ENCODE peak calls at places on chromosomes 2 and 18, in nine cellular contexts. One of them, this sample, is unnamed.

GRCh38 chr2:62321370-62321769 is 125.5 kb downstream of the B3GNT2 start:
- DNase-seq in ovary: no peak
- DNase-seq in upper lobe of right lung: no peak
- DNase-seq in progenitor cell of endocrine pancreas: no peak
- DNase-seq in transverse colon: no peak
- DNase-seq in OCI-LY7: no peak
- DNase-seq in uterus: no peak
- DNase-seq in stomach: no peak
- DNase-seq in fibroblast of lung: no peak
- DNase-seq in this sample: no peak

GRCh38 chr2:126658910-126659613 is 3.1 kb downstream of the GYPC start:
- DNase-seq in uterus: peak; percentile 64
- DNase-seq in stomach: peak; percentile 54
- DNase-seq in upper lobe of right lung: peak; percentile 77
- DNase-seq in OCI-LY7: peak; percentile 78
- DNase-seq in progenitor cell of endocrine pancreas: no peak
- DNase-seq in ovary: peak; percentile 64
- DNase-seq in fibroblast of lung: peak; percentile 90
- DNase-seq in transverse colon: peak; percentile 68
- DNase-seq in this sample: peak; percentile 63

GRCh38 chr2:240590681-240591111 is 4.2 kb downstream of the CAPN10 start:
- DNase-seq in progenitor cell of endocrine pancreas: no peak
- DNase-seq in uterus: no peak
- DNase-seq in ovary: peak; percentile 18
- DNase-seq in fibroblast of lung: no peak
- DNase-seq in stomach: no peak
- DNase-seq in upper lobe of right lung: peak; percentile 43
- DNase-seq in transverse colon: no peak
- DNase-seq in OCI-LY7: no peak
- DNase-seq in this sample: no peak

GRCh38 chr2:20465716-20466391 is 19.0 kb downstream of the RHOB start:
- DNase-seq in OCI-LY7: no peak
- DNase-seq in upper lobe of right lung: peak; percentile 25
- DNase-seq in uterus: no peak
- DNase-seq in stomach: peak; percentile 76
- DNase-seq in progenitor cell of endocrine pancreas: no peak
- DNase-seq in transverse colon: no peak
- DNase-seq in fibroblast of lung: no peak
- DNase-seq in ovary: peak; percentile 9
- DNase-seq in this sample: no peak

GRCh38 chr2:206936456-206937222 is 2.7 kb upstream of the CPO start:
- DNase-seq in upper lobe of right lung: no peak
- DNase-seq in uterus: no peak
- DNase-seq in transverse colon: no peak
- DNase-seq in ovary: no peak
- DNase-seq in fibroblast of lung: peak; percentile 15
- DNase-seq in stomach: no peak
- DNase-seq in OCI-LY7: no peak
- DNase-seq in progenitor cell of endocrine pancreas: no peak
- DNase-seq in this sample: no peak

GRCh38 chr18:58025205-58025604 is 18.8 kb upstream of the NEDD4L start:
- DNase-seq in upper lobe of right lung: no peak
- DNase-seq in fibroblast of lung: no peak
- DNase-seq in uterus: no peak
- DNase-seq in transverse colon: no peak
- DNase-seq in progenitor cell of endocrine pancreas: no peak
- DNase-seq in OCI-LY7: no peak
- DNase-seq in ovary: no peak
- DNase-seq in stomach: no peak
- DNase-seq in this sample: no peak

GRCh38 chr18:1976484-1976883 is 594.8 kb downstream of the METTL4 start:
- DNase-seq in transverse colon: no peak
- DNase-seq in ovary: no peak
- DNase-seq in progenitor cell of endocrine pancreas: no peak
- DNase-seq in fibroblast of lung: no peak
- DNase-seq in OCI-LY7: no peak
- DNase-seq in uterus: no peak
- DNase-seq in stomach: no peak
- DNase-seq in upper lobe of right lung: no peak
- DNase-seq in this sample: no peak

GRCh38 chr2:136653836-136654235 is 111.5 kb upstream of the THSD7B start:
- DNase-seq in transverse colon: no peak
- DNase-seq in uterus: no peak
- DNase-seq in fibroblast of lung: no peak
- DNase-seq in progenitor cell of endocrine pancreas: no peak
- DNase-seq in ovary: no peak
- DNase-seq in stomach: no peak
- DNase-seq in OCI-LY7: no peak
- DNase-seq in upper lobe of right lung: no peak
- DNase-seq in this sample: no peak

GRCh38 chr2:20156051-20156730 is 68.7 kb downstream of the SDC1 start:
- DNase-seq in OCI-LY7: no peak
- DNase-seq in fibroblast of lung: no peak
- DNase-seq in transverse colon: no peak
- DNase-seq in progenitor cell of endocrine pancreas: no peak
- DNase-seq in uterus: no peak
- DNase-seq in stomach: no peak
- DNase-seq in upper lobe of right lung: no peak
- DNase-seq in ovary: no peak
- DNase-seq in this sample: no peak

GRCh38 chr2:160932960-160933359 is 227.3 kb upstream of the TANK start:
- DNase-seq in ovary: no peak
- DNase-seq in uterus: no peak
- DNase-seq in stomach: no peak
- DNase-seq in OCI-LY7: no peak
- DNase-seq in transverse colon: no peak
- DNase-seq in progenitor cell of endocrine pancreas: no peak
- DNase-seq in fibroblast of lung: peak; percentile 74
- DNase-seq in upper lobe of right lung: no peak
- DNase-seq in this sample: no peak

GRCh38 chr18:68662779-68663178 is 52.1 kb downstream of the TMX3 start:
- DNase-seq in ovary: no peak
- DNase-seq in OCI-LY7: no peak
- DNase-seq in fibroblast of lung: peak; percentile 21
- DNase-seq in transverse colon: no peak
- DNase-seq in uterus: no peak
- DNase-seq in upper lobe of right lung: no peak
- DNase-seq in stomach: no peak
- DNase-seq in progenitor cell of endocrine pancreas: no peak
- DNase-seq in this sample: no peak

DNA sequence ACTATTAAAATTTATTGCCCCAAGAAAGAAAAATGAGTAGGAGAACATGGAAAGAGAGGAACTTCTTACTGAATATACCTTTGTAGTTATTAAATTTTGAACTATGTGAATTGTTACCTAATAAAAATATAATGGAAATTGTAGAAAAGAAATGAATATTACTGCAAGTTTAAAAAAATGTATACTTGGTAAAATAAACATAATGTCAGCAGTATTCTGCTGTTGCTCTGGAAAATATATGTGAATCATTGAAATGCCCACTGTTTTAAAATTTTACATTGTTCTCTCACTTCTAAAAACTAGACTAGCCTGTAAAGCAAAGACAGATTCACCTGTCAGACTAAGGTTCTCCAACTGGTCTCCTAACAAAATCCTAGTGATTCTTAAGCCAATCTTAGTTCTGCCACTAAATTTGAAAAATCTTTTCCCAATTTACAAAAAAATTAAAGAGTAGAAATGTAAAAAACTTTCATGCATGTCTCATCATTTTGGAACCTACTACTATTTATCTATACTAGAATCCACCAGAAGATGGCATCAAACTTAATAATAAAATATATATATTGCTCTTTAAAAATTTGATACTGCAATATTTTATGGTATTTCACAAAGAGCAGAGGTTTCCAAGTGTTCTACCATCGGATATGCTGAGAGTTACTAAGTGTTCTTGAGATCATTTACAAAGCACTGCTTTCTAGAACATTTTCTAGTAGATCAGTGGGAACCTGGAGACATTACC is 22.3 kb upstream of the TMEM237 start:
- DNase-seq in fibroblast of lung: peak; percentile 45
- DNase-seq in transverse colon: no peak
- DNase-seq in ovary: no peak
- DNase-seq in progenitor cell of endocrine pancreas: no peak
- DNase-seq in upper lobe of right lung: no peak
- DNase-seq in uterus: no peak
- DNase-seq in OCI-LY7: no peak
- DNase-seq in stomach: no peak
- DNase-seq in this sample: no peak
- TF ChIP-seq CTCF in fibroblast of lung: no peak
- TF ChIP-seq CTCF in transverse colon: no peak
- TF ChIP-seq CTCF in ovary: no peak
- TF ChIP-seq CTCF in progenitor cell of endocrine pancreas: no peak
- TF ChIP-seq CTCF in upper lobe of right lung: peak; percentile 38
- TF ChIP-seq CTCF in uterus: no peak
- TF ChIP-seq CTCF in OCI-LY7: peak; percentile 59
- TF ChIP-seq CTCF in stomach: no peak
- TF ChIP-seq CTCF in this sample: no peak

GRCh38 chr2:54206596-54206995 is 49.4 kb downstream of the TSPYL6 start:
- DNase-seq in progenitor cell of endocrine pancreas: no peak
- DNase-seq in stomach: no peak
- DNase-seq in OCI-LY7: peak; percentile 49
- DNase-seq in uterus: no peak
- DNase-seq in transverse colon: no peak
- DNase-seq in upper lobe of right lung: no peak
- DNase-seq in ovary: no peak
- DNase-seq in fibroblast of lung: peak; percentile 66
- DNase-seq in this sample: peak; percentile 27
- TF ChIP-seq CTCF in progenitor cell of endocrine pancreas: peak; percentile 57
- TF ChIP-seq CTCF in stomach: peak; percentile 49
- TF ChIP-seq CTCF in OCI-LY7: peak; percentile 92
- TF ChIP-seq CTCF in uterus: peak; percentile 42
- TF ChIP-seq CTCF in transverse colon: peak; percentile 29
- TF ChIP-seq CTCF in upper lobe of right lung: peak; percentile 67
- TF ChIP-seq CTCF in ovary: peak; percentile 36
- TF ChIP-seq CTCF in fibroblast of lung: peak; percentile 40
- TF ChIP-seq CTCF in this sample: peak; percentile 36

GRCh38 chr2:210171309-210172218 is at the start of gene KANSL1L:
- DNase-seq in progenitor cell of endocrine pancreas: peak; percentile 99
- DNase-seq in transverse colon: peak; percentile 100
- DNase-seq in upper lobe of right lung: peak; percentile 100
- DNase-seq in uterus: peak; percentile 99
- DNase-seq in OCI-LY7: peak; percentile 97
- DNase-seq in stomach: peak; percentile 100
- DNase-seq in fibroblast of lung: peak; percentile 96
- DNase-seq in ovary: peak; percentile 99
- DNase-seq in this sample: peak; percentile 95
- TF ChIP-seq CTCF in progenitor cell of endocrine pancreas: no peak
- TF ChIP-seq CTCF in transverse colon: no peak
- TF ChIP-seq CTCF in upper lobe of right lung: no peak
- TF ChIP-seq CTCF in uterus: no peak
- TF ChIP-seq CTCF in OCI-LY7: peak; percentile 15
- TF ChIP-seq CTCF in stomach: no peak
- TF ChIP-seq CTCF in fibroblast of lung: no peak
- TF ChIP-seq CTCF in ovary: no peak
- TF ChIP-seq CTCF in this sample: no peak

DNA sequence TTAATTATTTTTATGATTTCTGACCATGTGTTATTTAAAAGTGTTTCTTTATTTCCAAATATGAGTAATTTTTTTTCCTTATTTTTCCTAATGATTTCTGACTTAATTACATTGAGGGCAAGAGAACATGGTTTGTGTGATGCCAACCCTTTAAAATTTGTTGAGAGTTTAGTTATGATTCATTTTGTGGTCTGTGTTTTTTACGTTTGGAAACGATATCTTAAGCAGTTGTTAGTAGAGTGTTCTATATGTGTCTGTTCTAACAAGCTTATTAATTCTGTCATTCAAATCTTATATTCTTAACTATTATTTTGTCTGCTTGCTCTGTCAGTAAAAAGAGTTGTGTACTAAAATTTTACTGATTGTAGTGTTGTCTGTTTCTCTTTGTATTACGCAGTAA is 15.0 kb downstream of the NAB1 start:
- DNase-seq in stomach: no peak
- DNase-seq in progenitor cell of endocrine pancreas: no peak
- DNase-seq in fibroblast of lung: no peak
- DNase-seq in upper lobe of right lung: no peak
- DNase-seq in OCI-LY7: no peak
- DNase-seq in uterus: no peak
- DNase-seq in transverse colon: no peak
- DNase-seq in ovary: no peak
- DNase-seq in this sample: no peak
- TF ChIP-seq CTCF in stomach: no peak
- TF ChIP-seq CTCF in progenitor cell of endocrine pancreas: no peak
- TF ChIP-seq CTCF in fibroblast of lung: no peak
- TF ChIP-seq CTCF in upper lobe of right lung: no peak
- TF ChIP-seq CTCF in OCI-LY7: no peak
- TF ChIP-seq CTCF in uterus: no peak
- TF ChIP-seq CTCF in transverse colon: no peak
- TF ChIP-seq CTCF in ovary: no peak
- TF ChIP-seq CTCF in this sample: no peak

GRCh38 chr2:80437959-80438358 is 133.4 kb upstream of the LRRTM1 start:
- DNase-seq in progenitor cell of endocrine pancreas: no peak
- DNase-seq in ovary: no peak
- DNase-seq in upper lobe of right lung: no peak
- DNase-seq in transverse colon: no peak
- DNase-seq in uterus: no peak
- DNase-seq in OCI-LY7: no peak
- DNase-seq in stomach: no peak
- DNase-seq in fibroblast of lung: no peak
- DNase-seq in this sample: no peak
- TF ChIP-seq CTCF in progenitor cell of endocrine pancreas: no peak
- TF ChIP-seq CTCF in ovary: no peak
- TF ChIP-seq CTCF in upper lobe of right lung: no peak
- TF ChIP-seq CTCF in transverse colon: no peak
- TF ChIP-seq CTCF in uterus: no peak
- TF ChIP-seq CTCF in OCI-LY7: no peak
- TF ChIP-seq CTCF in stomach: no peak
- TF ChIP-seq CTCF in fibroblast of lung: no peak
- TF ChIP-seq CTCF in this sample: no peak

DNA sequence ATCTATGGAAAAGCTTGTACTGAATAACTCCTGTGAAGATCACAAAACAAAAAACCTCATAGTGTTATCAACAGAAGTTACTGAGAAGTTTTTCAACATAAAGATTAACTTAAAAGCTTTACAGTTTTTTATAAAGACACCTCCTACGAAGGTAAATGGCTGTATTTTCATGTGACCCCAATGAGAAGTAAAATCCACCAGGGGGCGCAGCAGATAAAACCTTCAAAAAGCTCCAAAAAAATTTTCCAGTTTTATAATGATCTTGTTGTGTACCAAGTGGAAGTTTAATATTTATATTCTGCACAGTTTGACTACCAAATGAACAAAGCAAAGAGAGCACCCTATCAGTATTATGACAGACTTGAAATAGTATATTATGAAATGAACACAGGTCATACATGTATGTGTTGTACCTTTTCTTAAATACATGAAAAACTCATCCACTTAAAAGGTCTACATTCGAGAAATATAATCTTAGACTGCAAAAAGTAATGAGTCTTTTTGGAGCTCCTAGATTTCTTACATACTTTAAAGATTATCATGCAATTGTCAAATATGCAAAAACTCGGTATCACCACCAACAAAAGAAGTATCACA is 38.5 kb downstream of the PNO1 start:
- DNase-seq in OCI-LY7: peak; percentile 66
- DNase-seq in upper lobe of right lung: no peak
- DNase-seq in transverse colon: peak; percentile 42
- DNase-seq in fibroblast of lung: peak; percentile 76
- DNase-seq in uterus: peak; percentile 51
- DNase-seq in ovary: peak; percentile 59
- DNase-seq in stomach: no peak
- DNase-seq in progenitor cell of endocrine pancreas: no peak
- DNase-seq in this sample: no peak
- TF ChIP-seq CTCF in OCI-LY7: peak; percentile 89
- TF ChIP-seq CTCF in upper lobe of right lung: peak; percentile 80
- TF ChIP-seq CTCF in transverse colon: peak; percentile 58
- TF ChIP-seq CTCF in fibroblast of lung: peak; percentile 35
- TF ChIP-seq CTCF in uterus: peak; percentile 63
- TF ChIP-seq CTCF in ovary: no peak
- TF ChIP-seq CTCF in stomach: peak; percentile 73
- TF ChIP-seq CTCF in progenitor cell of endocrine pancreas: peak; percentile 69
- TF ChIP-seq CTCF in this sample: peak; percentile 39